ENCODE peak calls at places on chromosomes 1 and 21, in seven cellular contexts. I is BJ; J is naive B cell; M is stimulated activated CD8-positive, alpha-beta memory T cell treated with anti-CD3 and anti-CD28 coated beads, Interleukin-7, amount 100 ng/mL, for 48 hours; E is MCF 10A; L is head of caudate nucleus; Z is WERI-Rb-1. G is an unnamed sample.

GRCh38 chr1:53176452-53177344 is 19.9 kb upstream of the CPT2 start:
- DNase-seq in J (no peak), E (no peak), Z (peak), L (no peak), I (no peak), M (no peak), G (no peak)

GRCh38 chr1:176515310-176515709 is 52.3 kb downstream of the PAPPA2 start:
- DNase-seq in Z (no peak), L (no peak), J (no peak), I (peak), M (no peak), E (peak), G (no peak)

GRCh38 chr1:99557556-99558256 is 88.2 kb upstream of the PALMD start:
- DNase-seq in L (no peak), E (peak), I (peak), Z (no peak), J (no peak), M (no peak), G (no peak)

GRCh38 chr1:171167785-171168184 is 17.3 kb upstream of the FMO2 start:
- DNase-seq in I (no peak), M (no peak), L (no peak), Z (no peak), E (no peak), J (no peak), G (no peak)

GRCh38 chr1:206455681-206456344 is 14.5 kb upstream of the IKBKE start:
- DNase-seq in E (no peak), I (no peak), Z (peak), J (no peak), M (no peak), L (peak), G (no peak)

GRCh38 chr21:31008355-31008754 is 29.9 kb downstream of the KRTAP19-8 start:
- DNase-seq in L (no peak), J (no peak), Z (no peak), M (no peak), I (no peak), E (peak), G (no peak)

GRCh38 chr21:33289199-33289819 is 23.1 kb downstream of the IL10RB start:
- DNase-seq in M (no peak), Z (no peak), L (no peak), J (no peak), I (no peak), E (no peak), G (no peak)

GRCh38 chr1:154869351-154870116 is 547 bp downstream of the KCNN3 start:
- DNase-seq in Z (no peak), E (no peak), I (no peak), J (no peak), L (peak), M (no peak), G (no peak)

GRCh38 chr1:211359876-211360275 is 33.2 kb downstream of the TRAF5 start:
- DNase-seq in L (no peak), E (no peak), J (no peak), Z (no peak), I (no peak), M (no peak), G (no peak)

GRCh38 chr1:22747021-22747734 is 36.5 kb downstream of the EPHB2 start:
- DNase-seq in E (peak), I (no peak), Z (no peak), J (no peak), L (no peak), M (no peak), G (no peak)

GRCh38 chr21:42112857-42113256 is 41.7 kb downstream of the UMODL1 start:
- DNase-seq in M (no peak), E (peak), L (no peak), J (no peak), Z (no peak), I (no peak), G (no peak)

GRCh38 chr21:46554431-46555224 is 50.3 kb downstream of the S100B start:
- DNase-seq in J (no peak), Z (no peak), M (no peak), E (peak), I (no peak), L (no peak), G (no peak)

GRCh38 chr1:88284066-88284465 is 400.0 kb upstream of the PKN2 start:
- DNase-seq in L (no peak), Z (no peak), I (no peak), E (no peak), M (no peak), J (no peak), G (no peak)

GRCh38 chr1:12615916-12616708 is 1.9 kb downstream of the DHRS3 start:
- DNase-seq in L (no peak), J (no peak), Z (peak), M (no peak), E (peak), I (no peak), G (no peak)

GRCh38 chr1:23210351-23210785 is 6.9 kb downstream of the HTR1D start:
- DNase-seq in M (no peak), J (no peak), L (no peak), Z (peak), E (peak), I (no peak), G (no peak)

GRCh38 chr1:226738421-226738994 is 574 bp downstream of the ITPKB start:
- DNase-seq in J (peak), I (no peak), L (peak), M (no peak), Z (peak), E (peak), G (peak)

GRCh38 chr1:110060034-110060661 is 10.3 kb downstream of the ALX3 start:
- DNase-seq in M (peak), Z (peak), I (no peak), J (peak), L (no peak), E (peak), G (peak)

GRCh38 chr1:77658271-77658670 is 24.2 kb downstream of the ZZZ3 start:
- DNase-seq in L (no peak), M (no peak), Z (no peak), I (no peak), E (no peak), J (no peak), G (no peak)

GRCh38 chr1:87869563-87869962 is 540.9 kb downstream of the LMO4 start:
- DNase-seq in I (peak), E (peak), Z (no peak), M (no peak), J (no peak), L (no peak), G (no peak)

GRCh38 chr1:107787299-107787698 is 177.7 kb downstream of the VAV3 start:
- DNase-seq in M (no peak), J (peak), I (no peak), Z (peak), E (peak), L (no peak), G (peak)

GRCh38 chr1:223811634-223812101 is 34.1 kb downstream of the TP53BP2 start:
- DNase-seq in M (no peak), Z (no peak), L (no peak), E (peak), J (peak), I (no peak), G (no peak)

GRCh38 chr1:154749078-154749760 is 120.9 kb downstream of the KCNN3 start:
- DNase-seq in I (no peak), M (no peak), Z (peak), L (peak), J (no peak), E (peak), G (no peak)

GRCh38 chr21:26982767-26983166 is 15.9 kb upstream of the ADAMTS5 start:
- DNase-seq in E (peak), Z (no peak), L (no peak), I (no peak), J (no peak), M (no peak), G (no peak)

GRCh38 chr21:45506241-45506817 is 35.9 kb downstream of the SLC19A1 start:
- DNase-seq in J (no peak), Z (no peak), E (no peak), L (no peak), M (no peak), I (no peak), G (no peak)

GRCh38 chr1:173139706-173140105 is 67.4 kb downstream of the TNFSF4 start:
- DNase-seq in J (no peak), Z (no peak), I (no peak), M (no peak), L (no peak), E (no peak), G (no peak)